ENCODE peak calls at places on chromosomes 2 and 18, in seven cellular contexts. O, M, J, K, N, B and S are unnamed samples. For H3K4me1, the result is how much of the 10 kb centered on the place peaks cover.

GRCh38 chr2:233072838-233073237 is 12.7 kb downstream of the INPP5D start:
- DNase-seq in J (no peak), M (no peak), N (no peak), O (no peak), B (no peak), K (no peak), S (no peak)

GRCh38 chr2:69034845-69035244 is 21.9 kb downstream of the ANTXR1 start:
- DNase-seq in B (no peak), M (no peak), J (no peak), N (no peak), K (no peak), O (no peak), S (no peak)

GRCh38 chr2:46308629-46309028 is 11.4 kb downstream of the EPAS1 start:
- DNase-seq in J (no peak), N (no peak), B (no peak), K (no peak), M (no peak), O (no peak), S (no peak)

GRCh38 chr2:48207201-48207641 is 300.9 kb upstream of the FBXO11 start:
- DNase-seq in M (no peak), B (no peak), J (no peak), K (no peak), O (no peak), N (no peak), S (no peak)

GRCh38 chr2:114068438-114068837 is 178.5 kb downstream of the ACTR3 start:
- DNase-seq in J (no peak), M (no peak), O (peak), B (no peak), N (no peak), K (no peak), S (no peak)

GRCh38 chr2:237594514-237594871 is 4.0 kb upstream of the RAB17 start:
- DNase-seq in B (no peak), M (no peak), K (no peak), J (no peak), N (no peak), O (no peak), S (no peak)

GRCh38 chr18:77081387-77081773 is 51.2 kb downstream of the MBP start:
- DNase-seq in O (no peak), J (no peak), M (no peak), N (no peak), B (no peak), K (no peak), S (no peak)

GRCh38 chr18:6960656-6961055 is 156.9 kb downstream of the LAMA1 start:
- DNase-seq in O (no peak), M (no peak), K (no peak), B (no peak), N (no peak), J (no peak), S (no peak)

GRCh38 chr2:43129676-43130547 is 96.5 kb downstream of the ZFP36L2 start:
- DNase-seq in B (peak), N (no peak), K (no peak), J (no peak), O (no peak), M (peak), S (no peak)

GRCh38 chr2:7595181-7595580 is 678.0 kb downstream of the RNF144A start:
- DNase-seq in J (no peak), K (no peak), O (no peak), N (no peak), M (no peak), B (no peak), S (no peak)

GRCh38 chr18:58793361-58793760 is 71.3 kb upstream of the ZNF532 start:
- DNase-seq in K (no peak), M (no peak), N (peak), B (no peak), J (no peak), O (no peak), S (no peak)

GRCh38 chr18:42617086-42617725 is 498.3 kb downstream of the RIT2 start:
- DNase-seq in O (no peak), J (no peak), B (no peak), M (no peak), N (no peak), K (no peak), S (no peak)

GRCh38 chr2:69138247-69138754 is 125.3 kb downstream of the ANTXR1 start:
- DNase-seq in O (no peak), K (no peak), N (no peak), B (no peak), M (no peak), J (peak), S (no peak)

GRCh38 chr2:232876071-232876977 is 6.3 kb downstream of the SNORC start:
- DNase-seq in O (peak), K (no peak), M (no peak), B (peak), J (no peak), N (peak), S (peak)

GRCh38 chr2:191680639-191681038 is 2.7 kb downstream of the NABP1 start:
- DNase-seq in J (no peak), M (no peak), N (no peak), B (no peak), K (no peak), O (no peak), S (no peak)

GRCh38 chr2:37652199-37652640 is 19.2 kb downstream of the CDC42EP3 start:
- DNase-seq in B (no peak), O (peak), N (no peak), J (peak), M (no peak), K (no peak), S (no peak)

GRCh38 chr2:97734061-97734912 is 20.9 kb downstream of the ZAP70 start:
- DNase-seq in J (no peak), B (peak), O (no peak), K (no peak), M (no peak), N (no peak), S (no peak)

GRCh38 chr2:43798300-43798699 is 24.5 kb downstream of the DYNC2LI1 start:
- DNase-seq in O (no peak), B (no peak), K (no peak), N (no peak), J (no peak), M (no peak), S (no peak)

GRCh38 chr2:76080154-76080553 is 369.4 kb upstream of the GCFC2 start:
- DNase-seq in B (no peak), N (no peak), O (no peak), J (no peak), M (no peak), K (no peak), S (no peak)

GRCh38 chr2:23595021-23595420 is 210.0 kb downstream of the KLHL29 start:
- DNase-seq in M (no peak), J (no peak), K (no peak), N (no peak), O (no peak), B (no peak), S (no peak)

GRCh38 chr2:191257934-191258333 is 12.7 kb downstream of the MYO1B start:
- DNase-seq in M (no peak), J (no peak), N (no peak), O (no peak), K (no peak), B (no peak), S (no peak)

GRCh38 chr18:24395049-24395780 is 2.4 kb downstream of the OSBPL1A start:
- DNase-seq in N (no peak), K (no peak), M (no peak), J (no peak), B (no peak), O (no peak), S (no peak)

GRCh38 chr2:205273148-205273547 is 409.2 kb upstream of the NRP2 start:
- DNase-seq in B (no peak), M (no peak), O (no peak), J (no peak), K (no peak), N (no peak), S (no peak)

GRCh38 chr2:150141241-150142001 is 346.0 kb downstream of the RND3 start:
- DNase-seq in J (no peak), O (no peak), M (no peak), N (no peak), K (no peak), B (no peak), S (no peak)

GRCh38 chr2:184326076-184326475 is 272.3 kb upstream of the ZNF804A start:
- DNase-seq in N (no peak), J (no peak), O (no peak), B (no peak), M (no peak), K (no peak), S (no peak)

GRCh38 chr2:197969391-197969893 is 165.0 kb downstream of the PLCL1 start:
- DNase-seq in K (no peak), B (no peak), M (no peak), J (no peak), O (no peak), N (no peak), S (no peak)

GRCh38 chr2:64698668-64699444 is 45.1 kb upstream of the SERTAD2 start:
- DNase-seq in O (no peak), N (no peak), B (no peak), J (peak), M (no peak), K (no peak), S (no peak)

GRCh38 chr2:124563415-124563814 is 538.3 kb downstream of the CNTNAP5 start:
- DNase-seq in J (no peak), M (no peak), K (no peak), N (no peak), O (peak), B (no peak), S (no peak)

GRCh38 chr18:6807504-6808257 is 78.2 kb downstream of the ARHGAP28 start:
- DNase-seq in J (no peak), K (no peak), B (no peak), M (no peak), O (no peak), N (no peak), S (no peak)

GRCh38 chr18:70377317-70377799 is 88.5 kb downstream of the SOCS6 start:
- DNase-seq in J (no peak), O (no peak), N (no peak), M (no peak), B (no peak), K (no peak), S (no peak)

GRCh38 chr2:12603781-12604180 is 113.0 kb upstream of the TRIB2 start:
- DNase-seq in B (no peak), N (no peak), O (no peak), J (no peak), K (no peak), M (no peak), S (no peak)

GRCh38 chr2:71806432-71806831 is 341.2 kb downstream of the CYP26B1 start:
- DNase-seq in O (no peak), K (no peak), N (peak), B (no peak), J (no peak), M (no peak), S (no peak)

GRCh38 chr2:71801969-71802368 is 345.7 kb downstream of the CYP26B1 start:
- DNase-seq in J (peak), O (no peak), M (no peak), N (peak), B (no peak), K (no peak), S (peak)

GRCh38 chr2:71802556-71802955 is 345.1 kb downstream of the CYP26B1 start:
- DNase-seq in M (no peak), B (no peak), J (no peak), K (no peak), N (no peak), O (no peak), S (no peak)

GRCh38 chr2:71803398-71803797 is 344.3 kb downstream of the CYP26B1 start:
- DNase-seq in O (no peak), M (no peak), J (no peak), B (no peak), K (no peak), N (no peak), S (no peak)

GRCh38 chr2:71804251-71804650 is 343.4 kb downstream of the CYP26B1 start:
- DNase-seq in N (no peak), B (no peak), J (no peak), O (no peak), K (no peak), M (no peak), S (no peak)
- TF ChIP-seq CTCF in N (peak), B (no peak), J (no peak), O (no peak), K (no peak), M (no peak), S (no peak)

DNA sequence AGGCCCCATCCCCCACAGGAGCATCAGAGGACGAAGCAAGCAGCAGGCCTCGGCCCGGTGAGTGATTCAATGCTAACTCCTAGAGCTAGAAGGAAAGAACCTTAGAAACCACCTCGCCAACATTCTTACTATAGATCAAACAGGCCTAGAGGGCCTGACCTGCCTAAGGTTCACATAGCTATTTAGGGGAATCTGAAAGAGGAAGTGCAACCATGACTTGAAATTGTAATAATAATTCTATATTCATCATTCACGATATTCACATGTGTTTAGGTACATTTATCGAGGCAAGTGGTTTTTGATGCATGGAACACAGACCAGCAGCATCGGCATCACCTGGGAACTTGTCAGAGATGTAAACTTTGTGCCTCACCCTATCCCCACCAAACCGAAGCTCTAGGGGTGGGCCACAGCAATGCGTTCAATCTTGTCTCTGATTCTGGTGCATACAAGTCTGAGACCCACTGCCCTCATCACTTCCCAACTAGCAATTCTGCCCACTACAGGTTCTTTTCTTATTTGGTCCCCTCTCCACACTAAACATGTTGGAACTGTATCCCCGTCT is 78.0 kb upstream of the DNMT3A start:
- DNase-seq in B (no peak), K (no peak), J (no peak), N (no peak), M (no peak), O (peak), S (no peak)
- H3K4me1 ChIP-seq in B (under half), K (under half), J (under half), N (under half), M (under half), O (under half), S (under half)

GRCh38 chr18:12422936-12423335 is 15.2 kb downstream of the PRELID3A start:
- DNase-seq in J (no peak), N (no peak), O (no peak), M (no peak), B (peak), K (no peak), S (no peak)
- TF ChIP-seq CTCF in J (peak), N (no peak), O (peak), M (no peak), B (no peak), K (no peak), S (no peak)

DNA sequence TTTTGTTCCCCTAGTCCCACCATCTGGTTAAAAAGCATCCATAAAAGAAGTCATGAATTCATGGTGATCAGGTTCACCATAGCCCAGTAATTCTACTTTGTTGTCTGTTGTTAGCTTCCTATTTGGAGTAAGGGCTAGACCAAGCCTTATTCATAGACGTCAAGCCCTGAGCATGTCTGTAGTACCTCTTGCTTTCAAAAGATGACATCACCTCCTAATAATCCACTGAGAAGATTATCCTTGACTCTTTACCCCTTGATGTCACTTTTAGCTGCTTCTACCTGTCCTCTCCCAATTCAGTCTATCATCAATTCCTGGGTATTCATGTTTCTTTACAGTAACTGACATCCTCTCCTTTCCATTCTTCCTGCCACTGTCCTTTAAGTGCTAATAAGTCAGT is 90.1 kb downstream of the EML6 start:
- DNase-seq in K (no peak), B (no peak), N (no peak), O (no peak), M (no peak), J (no peak), S (no peak)
- H3K4me1 ChIP-seq in K (under half), B (under half), N (under half), O (under half), M (under half), J (under half), S (under half)

GRCh38 chr2:160920061-160920460 is 240.2 kb upstream of the TANK start:
- DNase-seq in B (no peak), M (no peak), K (no peak), J (no peak), N (no peak), O (no peak), S (no peak)

GRCh38 chr2:160920791-160921303 is 239.4 kb upstream of the TANK start:
- DNase-seq in J (no peak), N (peak), K (no peak), B (no peak), M (no peak), O (no peak), S (no peak)

GRCh38 chr2:160917850-160918249 is 242.4 kb upstream of the TANK start:
- DNase-seq in J (no peak), O (no peak), B (no peak), N (no peak), M (no peak), K (no peak), S (no peak)

GRCh38 chr2:160921401-160921964 is 238.7 kb upstream of the TANK start:
- DNase-seq in M (no peak), B (no peak), J (no peak), N (no peak), O (no peak), K (no peak), S (no peak)

DNA sequence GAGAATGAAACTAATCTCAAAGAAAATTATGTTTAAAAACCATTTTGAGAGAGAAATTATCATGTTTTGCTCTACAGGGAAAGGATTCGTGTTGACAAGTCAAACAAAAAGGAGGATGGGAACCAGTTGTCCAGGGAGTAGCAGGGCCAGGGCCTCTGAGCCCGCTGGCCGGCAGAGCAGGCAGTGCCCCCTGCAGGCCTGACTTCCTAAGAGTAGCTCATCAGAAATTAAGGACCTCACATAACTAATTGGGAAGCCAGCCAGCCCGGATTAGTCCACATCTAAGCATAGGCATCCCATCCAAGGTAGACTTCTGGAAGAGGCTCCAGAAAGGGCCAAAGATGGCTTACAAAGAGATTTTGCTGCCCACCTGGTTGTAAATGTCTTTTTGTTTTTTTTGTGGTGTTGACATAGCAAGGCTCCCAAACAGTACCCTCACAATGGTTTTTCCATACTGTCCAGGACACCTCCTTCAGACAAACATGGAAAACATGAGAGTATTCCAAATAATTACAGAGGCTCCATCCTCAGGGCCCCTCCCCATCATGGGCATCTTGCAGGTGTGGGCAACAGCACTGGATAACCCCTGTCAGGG is 241.2 kb upstream of the TANK start:
- DNase-seq in K (no peak), B (peak), N (peak), M (peak), O (peak), J (peak), S (no peak)
- TF ChIP-seq CTCF in K (peak), B (peak), N (peak), M (peak), O (peak), J (peak), S (peak)

DNA sequence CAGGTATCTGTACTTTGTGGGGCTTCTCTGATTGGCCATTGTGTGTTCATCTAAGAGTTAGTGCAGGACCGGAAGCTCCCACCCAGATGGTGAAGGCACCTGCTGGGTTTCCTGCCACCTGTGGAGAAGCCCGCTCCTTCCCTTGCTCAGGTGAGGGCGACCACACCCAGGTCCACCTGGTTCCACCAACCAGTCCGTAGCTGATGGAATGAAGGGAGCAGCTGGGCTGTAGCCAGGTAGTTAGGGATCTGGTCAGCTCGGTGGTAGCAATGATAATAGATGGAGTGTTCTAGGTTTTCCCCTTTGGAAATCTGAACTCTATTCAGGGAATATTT is 16.0 kb downstream of the SH3BP4 start:
- DNase-seq in K (no peak), B (no peak), J (no peak), O (no peak), N (no peak), M (no peak), S (no peak)
- H3K4me1 ChIP-seq in K (under half), B (under half), J (half or more), O (under half), N (under half), M (under half), S (under half)